ENCODE peak calls at places on chromosomes 7 and 10, in four cellular contexts. I is A549, L is mammary epithelial cell, G is IMR-90. O is an unnamed sample.

GRCh38 chr7:27992755-27993478 is 187.7 kb downstream of the JAZF1 start:
- DNase-seq in I (no peak), L (no peak), G (no peak), O (no peak)

GRCh38 chr7:120996333-120996982 is 7.9 kb downstream of the CPED1 start:
- DNase-seq in I (no peak), L (peak; percentile 79), G (peak; percentile 91), O (peak; percentile 93)

GRCh38 chr7:139230484-139230773 is 608 bp upstream of the UBN2 start:
- DNase-seq in I (no peak), L (no peak), G (no peak), O (no peak)

GRCh38 chr10:11403116-11403515 is 208.3 kb downstream of the USP6NL start:
- DNase-seq in I (no peak), L (no peak), G (no peak), O (no peak)

GRCh38 chr7:155000795-155001194 is 2.1 kb downstream of the PAXIP1 start:
- DNase-seq in I (no peak), L (no peak), G (no peak), O (no peak)

GRCh38 chr10:27912241-27912640 is 86.6 kb downstream of the ODAD2 start:
- DNase-seq in I (no peak), L (no peak), G (peak; percentile 4), O (no peak)

GRCh38 chr7:149228831-149229471 is 10.5 kb upstream of the ZNF212 start:
- DNase-seq in I (no peak), L (no peak), G (no peak), O (no peak)

GRCh38 chr7:36900988-36901710 is 176.9 kb upstream of the AOAH start:
- DNase-seq in I (no peak), L (no peak), G (no peak), O (no peak)

GRCh38 chr7:116713918-116714317 is 41.9 kb downstream of the MET start:
- DNase-seq in I (no peak), L (peak; percentile 39), G (peak; percentile 88), O (no peak)

GRCh38 chr7:135801045-135801693 is 52.6 kb upstream of the FAM180A start:
- DNase-seq in I (peak; percentile 73), L (peak; percentile 51), G (peak; percentile 74), O (peak; percentile 82)

GRCh38 chr7:101589052-101589451 is 40.0 kb downstream of the MYL10 start:
- DNase-seq in I (no peak), L (no peak), G (no peak), O (no peak)

DNA sequence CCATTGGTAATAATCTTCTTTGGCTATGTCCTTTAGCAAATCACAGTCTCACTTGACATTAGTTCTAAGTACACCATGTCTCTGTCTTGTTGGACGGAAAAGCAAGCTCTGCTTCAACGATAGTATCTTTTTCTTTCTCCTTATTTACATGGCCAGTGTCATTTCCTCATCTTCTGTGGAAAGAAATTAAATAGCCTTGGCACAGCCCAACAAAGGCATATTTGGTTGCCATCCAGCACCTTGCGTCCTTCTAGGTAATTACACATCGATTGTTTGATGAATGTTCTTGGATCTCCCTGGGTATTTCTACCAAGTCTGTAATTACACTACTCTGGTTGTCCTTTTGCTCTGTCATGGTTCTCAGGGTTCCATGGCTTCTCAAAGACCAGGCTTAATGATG is 183.1 kb downstream of the CHN2 start:
- DNase-seq in I (no peak), L (no peak), G (no peak), O (no peak)
- TF ChIP-seq CTCF in I (no peak), L (no peak), G (no peak), O (no peak)

DNA sequence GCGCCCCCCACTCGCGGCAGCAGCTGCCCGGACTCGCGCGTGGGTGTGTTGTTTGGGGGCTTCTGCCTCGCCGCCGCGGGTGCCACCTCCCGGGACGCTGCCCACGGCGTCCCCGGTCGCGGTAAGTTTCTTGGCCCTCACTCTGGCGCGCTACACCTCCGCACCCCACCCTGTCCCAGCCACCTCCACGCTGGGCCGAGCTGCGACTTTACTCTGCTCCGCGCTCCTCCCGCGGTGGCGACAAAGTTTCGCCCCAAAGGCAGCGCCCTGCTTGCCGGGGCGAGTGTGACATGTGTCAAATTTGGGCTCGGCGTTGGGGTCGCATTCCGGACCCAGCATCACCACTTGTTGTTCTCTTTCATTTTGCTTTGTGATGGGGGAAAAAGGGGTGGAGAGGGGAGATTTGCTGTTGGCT is 167.7 kb upstream of the PPP1R3A start:
- DNase-seq in I (no peak), L (no peak), G (no peak), O (no peak)
- H3K4me3 ChIP-seq in I (peak overlapping the region; percentile 43), L (peak overlapping the region; percentile 30), G (peak overlapping the region; percentile 66), O (peak overlapping the region; percentile 65)

DNA sequence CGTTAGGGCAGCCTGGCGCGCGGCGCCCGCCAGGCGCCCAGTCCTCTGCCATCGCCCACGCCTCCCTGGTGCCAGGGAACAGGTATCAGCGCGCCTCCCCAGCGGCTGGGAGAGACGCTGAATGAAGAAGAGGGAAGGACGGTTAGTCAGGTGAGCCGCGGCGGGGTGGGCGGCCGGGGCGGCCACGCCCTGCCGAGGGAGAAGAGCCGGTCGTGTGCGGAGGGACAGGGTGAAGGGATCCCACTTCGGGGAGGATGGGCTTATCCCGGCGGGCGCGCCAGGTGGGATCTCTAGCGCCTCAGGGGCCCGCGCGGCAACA is 580 bp upstream of the ARL4A start:
- DNase-seq in I (no peak), L (no peak), G (no peak), O (no peak)
- TF ChIP-seq CTCF in I (no peak), L (no peak), G (no peak), O (no peak)

DNA sequence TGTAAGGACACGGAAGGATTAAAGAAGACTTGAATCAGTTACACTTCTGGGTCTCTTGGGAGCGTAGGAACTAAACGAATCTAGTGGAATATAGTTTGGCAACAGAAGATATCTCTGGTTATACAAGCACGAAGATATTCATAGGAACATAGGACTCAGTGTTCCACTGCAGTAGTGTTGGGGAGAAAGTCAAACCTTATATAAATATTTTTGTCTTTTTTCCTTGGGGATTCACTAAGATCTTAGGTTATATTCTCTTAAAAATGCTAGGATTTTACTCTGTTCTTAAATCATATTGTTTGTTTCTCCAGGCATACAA is 21.4 kb downstream of the PRKAR2B start:
- DNase-seq in I (no peak), L (no peak), G (no peak), O (no peak)
- H3K4me3 ChIP-seq in I (no peak overlapping the region), L (no peak overlapping the region), G (no peak overlapping the region), O (no peak overlapping the region)